ENCODE peak calls at places on chromosomes 1 and 21, in eight cellular contexts. Q is breast epithelium, R is NT2/D1, T is stomach, P is cardiac fibroblast, D is prostate gland, K is HFF-Myc, G is hepatocyte. C is an unnamed sample.
A peak's percentile ranks its signal among the peaks of the same experiment; 100 is the strongest.

GRCh38 chr21:38310619-38311018 is 53.8 kb downstream of the KCNJ15 start:
- DNase-seq in R (no peak), K (no peak), G (no peak), D (no peak), P (peak; percentile 84), Q (no peak), T (no peak), C (no peak)

GRCh38 chr1:210252621-210253041 is 20.0 kb downstream of the SERTAD4 start:
- DNase-seq in D (peak; percentile 10), P (peak; percentile 13), G (peak; percentile 51), R (no peak), T (peak; percentile 74), Q (no peak), K (no peak), C (no peak)

GRCh38 chr1:27111771-27112573 is 43.0 kb downstream of the SLC9A1 start:
- DNase-seq in R (peak; percentile 35), D (peak; percentile 65), Q (peak; percentile 69), P (peak; percentile 99), K (peak; percentile 99), T (peak; percentile 76), G (peak; percentile 92), C (no peak)

GRCh38 chr1:175527773-175528172 is 215.6 kb downstream of the TNR start:
- DNase-seq in P (no peak), T (no peak), D (no peak), Q (no peak), K (no peak), G (no peak), R (no peak), C (no peak)

GRCh38 chr1:11690669-11691301 is 725 bp upstream of the DRAXIN start:
- DNase-seq in P (no peak), K (no peak), T (no peak), Q (no peak), D (no peak), G (peak; percentile 72), R (no peak), C (no peak)

GRCh38 chr1:237042892-237043576 is 1.1 kb downstream of the RYR2 start:
- DNase-seq in Q (no peak), T (no peak), P (peak; percentile 7), G (peak; percentile 18), D (no peak), K (no peak), R (no peak), C (no peak)

GRCh38 chr21:20603236-20603635 is 395.0 kb upstream of the NCAM2 start:
- DNase-seq in T (no peak), G (no peak), P (no peak), D (no peak), K (no peak), Q (no peak), R (no peak), C (no peak)

GRCh38 chr1:244053831-244054230 is 2.7 kb downstream of the ZBTB18 start:
- DNase-seq in D (no peak), R (no peak), K (no peak), G (no peak), T (no peak), Q (no peak), P (no peak), C (no peak)

GRCh38 chr1:70518106-70518505 is 107.0 kb downstream of the CTH start:
- DNase-seq in P (no peak), T (no peak), K (no peak), Q (no peak), R (no peak), G (no peak), D (no peak), C (no peak)

GRCh38 chr1:67372136-67372535 is 58.1 kb downstream of the SERBP1 start:
- DNase-seq in Q (no peak), G (peak; percentile 33), D (no peak), K (peak; percentile 37), R (no peak), P (no peak), T (no peak), C (no peak)

GRCh38 chr1:73065585-73065984 is 783.2 kb upstream of the NEGR1 start:
- DNase-seq in K (no peak), T (no peak), D (peak; percentile 7), Q (no peak), G (peak; percentile 61), P (no peak), R (peak; percentile 61), C (no peak)

GRCh38 chr1:3895951-3896325 is 4.1 kb downstream of the C1orf174 start:
- DNase-seq in R (no peak), T (no peak), K (no peak), G (no peak), D (no peak), Q (no peak), P (no peak), C (no peak)
- H3K4me3 ChIP-seq in R (no peak overlapping the region), T (no peak overlapping the region), K (no peak overlapping the region), G (no peak overlapping the region), D (no peak overlapping the region), Q (no peak overlapping the region), P (no peak overlapping the region), C (no peak overlapping the region)

GRCh38 chr1:22101995-22102394 is 40.9 kb downstream of the WNT4 start:
- DNase-seq in D (no peak), Q (no peak), R (no peak), K (no peak), T (no peak), P (no peak), G (no peak), C (no peak)
- H3K4me3 ChIP-seq in D (no peak overlapping the region), Q (no peak overlapping the region), R (no peak overlapping the region), K (no peak overlapping the region), T (no peak overlapping the region), P (no peak overlapping the region), G (no peak overlapping the region), C (no peak overlapping the region)

GRCh38 chr1:19272064-19272463 is 16.5 kb downstream of the AKR7A3 start:
- DNase-seq in K (no peak), Q (no peak), D (no peak), G (no peak), R (no peak), T (no peak), P (no peak), C (no peak)

GRCh38 chr1:19268445-19268844 is 16.8 kb downstream of the MRTO4 start:
- DNase-seq in P (no peak), D (no peak), T (no peak), R (no peak), K (no peak), Q (no peak), G (no peak), C (no peak)

GRCh38 chr1:19274636-19275035 is 13.9 kb downstream of the AKR7A3 start:
- DNase-seq in G (no peak), K (no peak), R (no peak), P (no peak), T (no peak), D (no peak), Q (no peak), C (no peak)

GRCh38 chr1:19273106-19273843 is 15.3 kb downstream of the AKR7A3 start:
- DNase-seq in R (no peak), P (no peak), G (no peak), K (no peak), Q (no peak), T (peak; percentile 82), D (no peak), C (no peak)
- H3K4me3 ChIP-seq in R (no peak overlapping the region), P (no peak overlapping the region), G (no peak overlapping the region), K (no peak overlapping the region), Q (peak overlapping the region; percentile 25), T (peak overlapping the region; percentile 37), D (no peak overlapping the region), C (peak overlapping the region; percentile 1)

GRCh38 chr1:29083318-29084195 is 40.1 kb downstream of the TMEM200B start:
- DNase-seq in P (no peak), R (no peak), D (no peak), G (no peak), K (no peak), Q (no peak), T (no peak), C (no peak)
- H3K4me3 ChIP-seq in P (no peak overlapping the region), R (no peak overlapping the region), D (no peak overlapping the region), G (no peak overlapping the region), K (no peak overlapping the region), Q (no peak overlapping the region), T (no peak overlapping the region), C (no peak overlapping the region)

DNA sequence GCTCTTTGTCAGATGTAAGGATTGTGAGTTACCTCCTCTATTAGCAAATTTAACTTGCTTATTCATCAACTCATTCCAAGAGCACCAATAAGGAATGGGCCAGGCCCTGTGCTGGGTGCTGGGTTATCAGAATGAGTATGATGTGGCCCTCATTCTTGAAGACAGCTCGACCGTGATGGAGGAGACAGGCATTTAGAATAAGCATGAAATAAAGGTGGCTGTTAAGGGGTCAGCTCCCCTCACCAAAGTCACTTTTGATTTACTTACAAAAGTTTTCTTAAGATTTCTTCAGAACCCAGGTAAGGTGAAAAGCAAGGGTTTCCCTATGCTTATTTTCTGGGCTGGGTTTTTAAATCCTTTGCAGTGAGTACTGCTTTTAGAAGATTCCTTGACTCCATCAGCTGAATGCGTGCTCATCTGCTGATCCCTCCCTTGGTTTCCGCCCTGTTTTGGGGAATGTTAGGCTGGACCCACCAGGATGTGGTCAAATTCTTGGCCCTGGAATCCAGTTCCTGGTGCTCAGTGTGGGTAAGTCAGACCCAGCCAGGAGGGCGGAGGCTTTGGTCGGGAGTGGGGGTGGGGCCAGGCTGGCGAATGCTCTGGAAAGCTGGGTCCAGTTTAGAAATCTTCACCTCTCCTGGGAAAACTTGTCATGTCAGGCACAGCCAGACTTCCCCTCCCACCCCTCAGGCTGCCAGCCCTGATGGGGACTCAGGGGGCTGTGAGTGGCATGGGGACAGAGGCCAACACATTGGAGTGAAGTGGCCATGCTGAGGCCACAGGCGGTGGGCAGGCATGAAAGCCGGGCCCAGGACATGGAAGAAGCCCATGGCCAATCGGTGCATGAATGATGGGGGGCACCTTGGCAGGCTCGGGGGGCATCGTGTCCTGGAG is 15.0 kb upstream of the PADI1 start:
- DNase-seq in R (peak; percentile 35), Q (no peak), K (peak; percentile 96), G (no peak), D (no peak), T (peak; percentile 19), P (peak; percentile 94), C (no peak)
- H3K4me3 ChIP-seq in R (no peak overlapping the region), Q (no peak overlapping the region), K (peak overlapping the region; percentile 5), G (no peak overlapping the region), D (no peak overlapping the region), T (no peak overlapping the region), P (no peak overlapping the region), C (no peak overlapping the region)

GRCh38 chr1:12715896-12716437 is at the start of gene AADACL3:
- DNase-seq in G (no peak), Q (no peak), K (no peak), P (no peak), R (no peak), T (no peak), D (no peak), C (no peak)

GRCh38 chr1:12722626-12723025 is 6.7 kb downstream of the AADACL3 start:
- DNase-seq in R (no peak), D (no peak), K (no peak), G (no peak), P (no peak), T (no peak), Q (no peak), C (no peak)

GRCh38 chr1:12712929-12713328 is 3.0 kb upstream of the AADACL3 start:
- DNase-seq in R (no peak), G (no peak), K (no peak), T (no peak), D (no peak), P (no peak), Q (no peak), C (no peak)

GRCh38 chr1:12714710-12715500 is 1.0 kb upstream of the AADACL3 start:
- DNase-seq in K (no peak), D (no peak), R (no peak), Q (no peak), G (no peak), T (no peak), P (no peak), C (no peak)

GRCh38 chr1:12717301-12717838 is 1.5 kb downstream of the AADACL3 start:
- DNase-seq in T (no peak), K (no peak), R (no peak), Q (no peak), G (no peak), D (no peak), P (no peak), C (no peak)
- H3K4me3 ChIP-seq in T (no peak overlapping the region), K (no peak overlapping the region), R (no peak overlapping the region), Q (no peak overlapping the region), G (no peak overlapping the region), D (no peak overlapping the region), P (no peak overlapping the region), C (no peak overlapping the region)